ENCODE peak calls at places on chromosomes 3 and 15, in nine cellular contexts. S is OCI-LY7; J is GM12865; A is ovary; D is fibroblast of mammary gland; N is A549; K is CD8-positive, alpha-beta T cell; C is GM23338; R is upper lobe of right lung. F is an unnamed sample.

GRCh38 chr3:106251160-106251892 is 382.5 kb upstream of the CBLB start:
- DNase-seq in N (peak), A (no peak), D (peak), C (no peak), J (peak), R (no peak), K (no peak), S (no peak), F (no peak)

GRCh38 chr3:53040361-53040820 is 5.5 kb downstream of the SFMBT1 start:
- DNase-seq in K (no peak), D (no peak), N (peak), C (no peak), J (no peak), A (no peak), R (no peak), S (no peak), F (no peak)

GRCh38 chr15:71780349-71780976 is 29.9 kb upstream of the NR2E3 start:
- DNase-seq in J (peak), K (peak), S (peak), N (peak), C (peak), A (no peak), D (peak), R (no peak), F (peak)

GRCh38 chr3:186790261-186790981 is 7.0 kb downstream of the EIF4A2 start:
- DNase-seq in A (no peak), S (peak), C (peak), J (peak), K (no peak), D (peak), N (peak), R (no peak), F (no peak)

GRCh38 chr3:115659861-115660260 is 36.6 kb downstream of the GAP43 start:
- DNase-seq in N (no peak), A (no peak), D (peak), R (no peak), J (no peak), C (no peak), S (no peak), K (no peak), F (no peak)

GRCh38 chr3:158434412-158435038 is 136.5 kb upstream of the MLF1 start:
- DNase-seq in N (peak), C (peak), K (peak), S (peak), R (no peak), J (peak), D (peak), A (peak), F (no peak)

GRCh38 chr3:55797775-55798174 is 310.7 kb upstream of the WNT5A start:
- DNase-seq in R (no peak), J (no peak), D (no peak), C (no peak), S (no peak), N (no peak), K (no peak), A (no peak), F (no peak)

GRCh38 chr3:123584284-123584987 is 417 bp downstream of the HACD2 start:
- DNase-seq in R (no peak), S (peak), J (no peak), N (no peak), K (peak), C (peak), D (peak), A (no peak), F (peak)

GRCh38 chr3:24145981-24146822 is 201.1 kb downstream of the NR1D2 start:
- DNase-seq in A (no peak), S (no peak), N (peak), D (peak), C (peak), J (no peak), K (no peak), R (no peak), F (no peak)

GRCh38 chr3:33355611-33356010 is 78.4 kb downstream of the FBXL2 start:
- DNase-seq in K (no peak), C (no peak), D (peak), N (peak), J (no peak), S (no peak), R (no peak), A (no peak), F (no peak)

GRCh38 chr3:96813820-96814580 is 394 bp upstream of the EPHA6 start:
- DNase-seq in N (peak), S (no peak), C (peak), R (peak), A (peak), D (peak), J (peak), K (no peak), F (no peak)

GRCh38 chr15:40238927-40239591 is at the start of gene PAK6:
- DNase-seq in C (peak), N (peak), A (peak), J (peak), R (peak), D (peak), S (peak), K (no peak), F (peak)

GRCh38 chr3:108183178-108183577 is 39.0 kb downstream of the IFT57 start:
- DNase-seq in A (no peak), C (no peak), D (peak), J (no peak), S (no peak), R (no peak), K (no peak), N (no peak), F (no peak)

GRCh38 chr3:9890249-9891071 is at the start of gene JAGN1:
- DNase-seq in R (peak), J (peak), N (peak), C (peak), S (peak), A (peak), K (peak), D (peak), F (peak)

GRCh38 chr3:52896613-52897012 is 735 bp downstream of the STIMATE start:
- DNase-seq in R (no peak), C (peak), N (no peak), D (no peak), K (no peak), J (no peak), A (no peak), S (peak), F (no peak)

GRCh38 chr3:81689617-81690016 is 71.8 kb downstream of the GBE1 start:
- DNase-seq in A (no peak), C (peak), R (no peak), K (no peak), N (no peak), J (no peak), S (no peak), D (no peak), F (no peak)

GRCh38 chr3:169170456-169170855 is 493.1 kb downstream of the MECOM start:
- DNase-seq in K (no peak), C (no peak), S (no peak), R (no peak), J (no peak), N (no peak), D (no peak), A (no peak), F (no peak)

GRCh38 chr3:153456831-153457545 is 295.0 kb downstream of the RAP2B start:
- DNase-seq in D (no peak), K (no peak), R (no peak), S (no peak), N (no peak), A (no peak), J (no peak), C (no peak), F (no peak)

GRCh38 chr3:130905551-130905950 is 11.7 kb downstream of the ATP2C1 start:
- DNase-seq in K (no peak), J (no peak), S (peak), D (peak), C (no peak), A (no peak), R (no peak), N (peak), F (no peak)

GRCh38 chr3:130699765-130700164 is 46.9 kb downstream of the PIK3R4 start:
- DNase-seq in C (peak), K (no peak), D (peak), J (peak), N (peak), A (no peak), S (peak), R (no peak), F (no peak)

GRCh38 chr3:97957617-97958311 is 14.5 kb downstream of the RIOX2 start:
- DNase-seq in R (no peak), D (peak), S (no peak), J (no peak), C (no peak), N (no peak), K (no peak), A (no peak), F (no peak)

GRCh38 chr3:14118400-14119165 is 6.1 kb downstream of the CHCHD4 start:
- DNase-seq in A (peak), J (no peak), K (no peak), S (no peak), D (peak), C (no peak), R (peak), N (peak), F (no peak)

GRCh38 chr3:151974067-151974466 is 100.6 kb downstream of the SUCNR1 start:
- DNase-seq in K (no peak), C (no peak), R (no peak), N (no peak), D (peak), S (no peak), J (no peak), A (no peak), F (no peak)

GRCh38 chr3:14555835-14556234 is 15.7 kb upstream of the GRIP2 start:
- DNase-seq in N (no peak), C (peak), K (no peak), D (no peak), S (no peak), J (no peak), A (no peak), R (peak), F (no peak)

GRCh38 chr15:41205315-41205714 is 25.2 kb downstream of the EXD1 start:
- DNase-seq in K (no peak), A (no peak), N (no peak), J (no peak), S (no peak), R (no peak), D (peak), C (no peak), F (no peak)

GRCh38 chr3:139355502-139355901 is 11.7 kb downstream of the MRPS22 start:
- DNase-seq in D (peak), C (no peak), J (no peak), A (no peak), R (no peak), K (no peak), N (no peak), S (no peak), F (no peak)

GRCh38 chr15:50137330-50137761 is 18.3 kb upstream of the ATP8B4 start:
- DNase-seq in K (no peak), D (peak), A (no peak), C (no peak), J (no peak), N (peak), S (no peak), R (no peak), F (no peak)

GRCh38 chr3:152292367-152292766 is 23.6 kb downstream of the MBNL1 start:
- DNase-seq in J (no peak), A (no peak), C (no peak), K (no peak), S (no peak), N (no peak), R (no peak), D (no peak), F (no peak)

GRCh38 chr3:140290105-140290504 is 355.1 kb downstream of the CLSTN2 start:
- DNase-seq in C (no peak), S (no peak), R (no peak), A (no peak), J (no peak), N (no peak), D (peak), K (no peak), F (no peak)

GRCh38 chr3:187799942-187800637 is 54.8 kb upstream of the BCL6 start:
- DNase-seq in S (no peak), N (no peak), C (no peak), D (no peak), A (no peak), K (no peak), J (peak), R (no peak), F (no peak)

GRCh38 chr3:123193448-123194101 is 8.2 kb upstream of the SEC22A start:
- DNase-seq in S (no peak), N (no peak), K (no peak), C (no peak), J (no peak), R (no peak), A (no peak), D (no peak), F (no peak)

GRCh38 chr3:46707601-46708011 is 6.4 kb downstream of the TMIE start:
- DNase-seq in R (peak), N (no peak), D (no peak), J (no peak), S (no peak), C (no peak), A (peak), K (no peak), F (peak)

GRCh38 chr15:39852237-39852636 is 67.8 kb downstream of the GPR176 start:
- DNase-seq in S (no peak), D (peak), J (no peak), R (no peak), C (no peak), K (no peak), A (no peak), N (no peak), F (no peak)

GRCh38 chr3:137764001-137764433 is at the start of gene SOX14:
- DNase-seq in S (no peak), D (no peak), A (no peak), K (no peak), C (peak), J (no peak), R (peak), N (no peak), F (no peak)

GRCh38 chr3:35965908-35966307 is 326.6 kb downstream of the ARPP21 start:
- DNase-seq in N (peak), D (peak), J (peak), C (peak), S (peak), R (no peak), A (no peak), K (no peak), F (no peak)

GRCh38 chr3:35970793-35971192 is 331.5 kb downstream of the ARPP21 start:
- DNase-seq in N (no peak), S (no peak), D (no peak), J (no peak), K (no peak), C (no peak), R (no peak), A (no peak), F (no peak)

GRCh38 chr3:35968223-35968622 is 328.9 kb downstream of the ARPP21 start:
- DNase-seq in S (no peak), R (no peak), C (no peak), A (no peak), J (no peak), N (no peak), K (no peak), D (no peak), F (no peak)

DNA sequence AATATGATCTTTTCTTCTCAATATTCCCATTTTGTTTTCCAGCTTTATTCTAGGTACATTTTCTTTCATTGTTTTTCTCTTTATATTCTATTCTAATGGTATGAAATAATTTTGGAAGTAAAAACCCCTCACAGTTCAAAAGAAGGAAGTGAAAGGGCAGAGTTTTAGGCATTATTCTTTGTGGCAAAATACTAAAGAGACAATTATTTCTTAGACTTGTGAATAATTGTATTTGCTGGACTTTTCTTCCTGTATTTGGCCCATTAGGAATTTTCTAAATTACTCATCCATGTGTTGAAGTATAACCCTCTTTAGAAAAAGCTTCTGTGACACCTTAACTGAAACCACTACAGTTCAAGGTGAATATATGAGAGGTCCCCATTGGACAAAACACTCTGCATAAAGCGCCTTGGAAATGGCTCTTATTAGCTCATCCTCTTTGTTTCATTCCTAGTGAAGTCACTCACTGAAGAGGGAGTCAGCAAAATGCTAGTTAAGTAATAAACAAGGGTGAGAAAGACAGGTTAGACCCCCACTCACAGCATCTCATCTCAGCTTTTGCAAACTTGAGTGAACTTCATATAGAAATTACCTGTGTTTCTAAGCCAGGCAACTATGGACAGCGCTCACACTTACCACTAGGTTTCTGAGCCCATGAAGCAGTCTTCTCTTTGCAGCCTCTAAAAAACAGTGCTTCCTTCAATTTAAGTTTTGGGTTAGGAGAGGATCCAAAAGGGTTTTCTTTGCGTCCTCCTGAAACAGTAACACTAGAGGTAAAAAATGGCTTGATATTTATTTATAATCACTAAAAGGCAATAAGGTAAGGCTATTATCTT is 327.5 kb downstream of the ARPP21 start:
- DNase-seq in A (no peak), S (no peak), N (no peak), C (no peak), K (no peak), R (no peak), J (no peak), D (no peak), F (no peak)
- TF ChIP-seq CTCF in A (no peak), S (no peak), N (no peak), C (no peak), K (no peak), R (no peak), J (no peak), D (no peak), F (no peak)

GRCh38 chr3:114126461-114126860 is 52.4 kb downstream of the DRD3 start:
- DNase-seq in R (no peak), J (no peak), S (no peak), C (no peak), K (no peak), D (no peak), A (no peak), N (no peak), F (no peak)

GRCh38 chr3:114120211-114120610 is 58.6 kb downstream of the DRD3 start:
- DNase-seq in N (no peak), D (no peak), R (no peak), K (no peak), S (no peak), J (no peak), A (no peak), C (no peak), F (no peak)

GRCh38 chr3:114127517-114127916 is 51.3 kb downstream of the DRD3 start:
- DNase-seq in A (no peak), C (no peak), J (no peak), R (no peak), D (peak), S (no peak), N (no peak), K (no peak), F (no peak)

GRCh38 chr3:114119776-114120175 is 59.1 kb downstream of the DRD3 start:
- DNase-seq in R (no peak), C (no peak), J (no peak), K (no peak), A (no peak), S (no peak), D (no peak), N (no peak), F (no peak)

DNA sequence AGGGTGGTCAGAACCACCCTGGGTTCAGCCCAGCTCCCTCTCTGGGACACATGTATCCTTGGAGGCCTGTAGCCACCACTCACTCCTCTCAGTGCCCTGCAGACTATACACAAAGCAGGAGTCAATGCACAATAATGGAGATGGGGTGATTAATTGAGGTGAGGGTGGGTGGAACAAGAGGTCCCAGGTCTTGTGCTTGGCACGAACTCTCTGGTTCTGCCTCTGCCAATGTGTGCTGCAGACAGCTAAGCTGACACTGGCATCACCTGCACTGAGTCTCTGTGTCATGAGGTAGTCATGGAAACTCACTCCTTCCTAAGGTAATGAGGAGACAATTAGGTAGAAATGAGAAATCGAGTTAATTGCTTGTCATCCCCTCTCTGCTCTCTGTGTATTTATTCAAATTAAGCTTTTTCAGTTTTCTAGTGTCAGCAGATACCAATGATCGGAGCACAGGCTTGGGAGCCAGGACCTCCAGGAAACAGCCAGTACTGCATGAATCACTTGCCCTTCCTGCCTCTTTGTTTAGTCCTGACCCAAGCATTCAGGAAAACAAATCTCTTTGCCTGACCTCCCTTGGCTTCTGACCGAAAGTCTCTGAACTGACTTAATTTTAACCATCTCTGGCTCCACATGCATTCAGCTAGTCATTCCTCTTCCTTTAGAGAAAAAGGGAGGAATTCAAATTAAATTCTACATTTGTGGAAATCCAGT is 56.7 kb downstream of the DRD3 start:
- DNase-seq in D (peak), R (no peak), C (no peak), N (no peak), A (no peak), K (no peak), J (no peak), S (no peak), F (no peak)
- H3K4me3 ChIP-seq in D (no peak), R (no peak), C (no peak), N (no peak), A (no peak), K (no peak), J (no peak), S (no peak), F (no peak)

DNA sequence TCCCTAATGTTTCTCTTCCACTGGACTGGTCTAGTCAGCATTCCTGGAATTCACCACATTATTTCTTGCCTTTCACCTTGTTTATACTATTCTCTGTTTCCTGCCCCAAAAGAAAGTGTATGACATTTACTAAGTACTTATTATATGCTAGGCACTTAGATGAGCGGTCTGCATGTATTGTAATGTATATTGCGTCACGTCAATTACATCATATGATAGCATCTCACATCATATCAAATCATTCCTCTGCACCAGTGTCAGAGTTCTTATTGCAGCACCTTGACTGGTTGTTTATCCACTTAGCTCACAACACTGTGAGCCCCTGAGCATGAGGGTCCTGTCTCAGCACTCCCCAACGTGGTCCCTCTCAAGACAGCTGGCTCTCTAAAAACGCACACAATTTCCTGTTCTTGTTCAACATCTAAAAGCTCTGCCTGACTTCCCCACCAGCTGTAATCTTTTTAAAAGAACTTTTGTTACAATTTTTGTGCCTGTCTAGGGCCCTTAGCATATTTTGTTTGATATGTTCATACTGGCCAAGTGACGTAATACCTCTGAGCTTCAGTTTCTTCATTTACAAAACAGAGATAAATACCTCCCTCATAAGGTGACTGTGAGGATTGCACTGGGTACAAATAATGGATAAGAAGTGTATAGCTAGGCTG is 58.8 kb downstream of the ARHGAP31 start:
- DNase-seq in K (no peak), J (peak), A (no peak), C (peak), S (peak), R (no peak), D (peak), N (peak), F (no peak)
- TF ChIP-seq CTCF in K (peak), J (peak), A (peak), C (peak), S (peak), R (peak), D (peak), N (no peak), F (no peak)

DNA sequence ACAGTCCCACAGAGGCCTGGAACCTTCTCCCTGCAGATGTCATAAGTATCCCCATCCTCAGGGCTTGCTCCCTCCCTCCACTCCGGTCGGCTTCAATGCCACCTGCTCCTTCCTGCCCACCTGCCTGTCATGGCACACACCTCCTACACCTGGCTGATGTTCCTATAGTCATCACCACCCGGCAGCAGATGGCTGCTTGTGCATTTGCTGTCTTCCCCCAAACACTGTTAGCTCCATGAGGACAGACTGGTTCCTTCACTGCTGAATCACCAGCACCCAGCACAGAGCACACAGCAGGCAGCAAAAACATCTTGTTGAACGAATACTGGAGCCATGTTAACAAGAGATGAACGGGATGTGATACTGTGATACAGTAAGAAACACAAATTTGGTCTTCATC is 14.8 kb downstream of the TARS3 start:
- DNase-seq in J (no peak), R (no peak), K (no peak), A (no peak), D (no peak), N (no peak), S (no peak), C (no peak), F (no peak)
- H3K4me3 ChIP-seq in J (no peak), R (no peak), K (no peak), A (no peak), D (no peak), N (no peak), S (no peak), C (no peak), F (no peak)